ENCODE peak calls at places on chromosomes 11 and 22, in nine cellular contexts. C is tibial nerve, E is choroid plexus epithelial cell, U is lower leg skin, W is brain microvascular endothelial cell, J is fibroblast of the aortic adventitia, T is osteocyte, H is psoas muscle, S is transverse colon. Y is an unnamed sample.
A peak's percentile ranks its signal among the peaks of the same experiment; 100 is the strongest.

GRCh38 chr11:6022954-6023353 is 7.6 kb downstream of the OR56A1 start:
- DNase-seq in T (no peak), E (peak; percentile 58), J (peak; percentile 74), U (no peak), S (no peak), W (peak; percentile 3), H (no peak), C (peak; percentile 29), Y (peak; percentile 73)

GRCh38 chr11:73185680-73186293 is 32.3 kb upstream of the P2RY2 start:
- DNase-seq in S (no peak), U (no peak), J (peak; percentile 79), H (peak; percentile 63), E (peak; percentile 16), T (no peak), W (peak; percentile 42), C (no peak), Y (peak; percentile 53)

GRCh38 chr11:112968988-112969714 is 7.9 kb downstream of the NCAM1 start:
- DNase-seq in E (peak; percentile 61), C (no peak), S (no peak), U (no peak), W (peak; percentile 17), H (no peak), T (no peak), J (peak; percentile 8), Y (peak; percentile 63)

GRCh38 chr22:39463931-39464390 is 7.1 kb downstream of the MGAT3 start:
- DNase-seq in S (no peak), H (peak; percentile 77), T (no peak), C (no peak), U (no peak), E (no peak), W (no peak), J (peak; percentile 22), Y (peak; percentile 24)

GRCh38 chr11:74672332-74672955 is 58.8 kb downstream of the CHRDL2 start:
- DNase-seq in H (no peak), J (no peak), T (no peak), C (no peak), S (no peak), U (no peak), E (no peak), W (no peak), Y (no peak)

GRCh38 chr11:122717264-122717867 is 61.8 kb downstream of the UBASH3B start:
- DNase-seq in W (no peak), C (no peak), U (no peak), E (no peak), S (peak; percentile 64), J (no peak), H (no peak), T (no peak), Y (no peak)

GRCh38 chr11:130449246-130449990 is 973 bp downstream of the ADAMTS15 start:
- DNase-seq in T (no peak), S (no peak), W (no peak), E (no peak), U (no peak), J (peak; percentile 23), C (no peak), H (no peak), Y (no peak)

GRCh38 chr11:11179239-11179638 is 173.8 kb downstream of the CSNK2A3 start:
- DNase-seq in C (no peak), J (peak; percentile 70), W (peak; percentile 85), E (peak; percentile 80), H (no peak), T (no peak), U (no peak), S (no peak), Y (peak; percentile 48)

GRCh38 chr11:47466701-47467250 is 17.8 kb upstream of the RAPSN start:
- DNase-seq in H (peak; percentile 33), J (peak; percentile 65), C (no peak), E (peak; percentile 73), T (no peak), W (peak; percentile 20), S (peak; percentile 46), U (no peak), Y (peak; percentile 72)

GRCh38 chr11:15071556-15072255 is 1.7 kb upstream of the CALCB start:
- DNase-seq in S (no peak), H (no peak), W (no peak), E (no peak), T (no peak), J (no peak), C (no peak), U (no peak), Y (no peak)

GRCh38 chr22:24410110-24410856 is 17.1 kb upstream of the ADORA2A start:
- DNase-seq in U (no peak), C (no peak), J (peak; percentile 23), H (no peak), W (peak; percentile 40), T (no peak), E (peak; percentile 57), S (no peak), Y (no peak)

GRCh38 chr11:45652781-45653180 is 12.6 kb downstream of the CHST1 start:
- DNase-seq in U (no peak), J (peak; percentile 75), E (peak; percentile 47), S (no peak), C (no peak), T (peak; percentile 54), H (no peak), W (no peak), Y (peak; percentile 55)

GRCh38 chr22:36510966-36511881 is 4.4 kb upstream of the FOXRED2 start:
- DNase-seq in S (peak; percentile 34), H (no peak), C (peak; percentile 52), E (peak; percentile 76), J (peak; percentile 63), T (no peak), U (no peak), W (peak; percentile 51), Y (peak; percentile 65)

DNA sequence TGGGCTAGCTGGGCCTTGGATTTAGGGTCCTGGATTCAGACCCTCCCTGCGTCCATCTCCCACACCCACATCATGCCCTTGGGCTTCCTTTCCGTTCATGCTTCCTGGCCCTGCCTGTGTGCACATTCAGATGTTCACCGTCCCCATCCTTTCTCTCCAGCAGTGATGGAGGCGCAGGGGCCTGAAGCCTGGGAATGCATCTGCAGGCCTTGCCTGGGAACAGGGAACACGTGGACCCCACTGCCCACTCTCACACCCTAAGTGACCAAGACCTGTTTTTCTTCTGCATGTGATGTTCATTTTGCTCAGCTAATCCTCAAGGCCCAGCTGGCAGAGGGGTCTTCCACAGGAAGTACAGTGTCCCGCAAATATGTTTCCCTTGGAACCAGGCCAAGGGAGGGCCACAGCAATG is 91.6 kb upstream of the PARVA start:
- DNase-seq in J (no peak), E (peak; percentile 52), S (no peak), T (peak; percentile 75), U (peak; percentile 13), C (peak; percentile 6), W (peak; percentile 59), H (no peak), Y (no peak)
- TF ChIP-seq CTCF in J (no peak), E (no peak), S (no peak), T (no peak), U (no peak), C (no peak), W (no peak), H (no peak), Y (no peak)

GRCh38 chr11:1563149-1563638 is 8.9 kb downstream of the DUSP8 start:
- DNase-seq in U (no peak), C (no peak), E (no peak), S (no peak), H (no peak), J (no peak), T (no peak), W (no peak), Y (no peak)
- TF ChIP-seq CTCF in U (no peak), C (no peak), E (no peak), S (no peak), H (no peak), J (no peak), T (no peak), W (no peak), Y (no peak)

GRCh38 chr22:48142388-48142787 is 1379.9 kb downstream of the TBC1D22A start:
- DNase-seq in H (no peak), S (no peak), T (peak; percentile 72), W (no peak), U (no peak), E (no peak), J (no peak), C (no peak), Y (no peak)

GRCh38 chr22:48138855-48139254 is 1376.4 kb downstream of the TBC1D22A start:
- DNase-seq in H (no peak), S (no peak), T (no peak), J (no peak), U (no peak), C (no peak), W (no peak), E (no peak), Y (no peak)

GRCh38 chr22:48139776-48140175 is 1377.3 kb downstream of the TBC1D22A start:
- DNase-seq in U (no peak), C (no peak), T (no peak), H (no peak), J (no peak), W (no peak), S (no peak), E (no peak), Y (no peak)

GRCh38 chr22:48140261-48140660 is 1377.8 kb downstream of the TBC1D22A start:
- DNase-seq in T (no peak), J (no peak), E (no peak), C (no peak), W (no peak), U (no peak), H (no peak), S (no peak), Y (no peak)

DNA sequence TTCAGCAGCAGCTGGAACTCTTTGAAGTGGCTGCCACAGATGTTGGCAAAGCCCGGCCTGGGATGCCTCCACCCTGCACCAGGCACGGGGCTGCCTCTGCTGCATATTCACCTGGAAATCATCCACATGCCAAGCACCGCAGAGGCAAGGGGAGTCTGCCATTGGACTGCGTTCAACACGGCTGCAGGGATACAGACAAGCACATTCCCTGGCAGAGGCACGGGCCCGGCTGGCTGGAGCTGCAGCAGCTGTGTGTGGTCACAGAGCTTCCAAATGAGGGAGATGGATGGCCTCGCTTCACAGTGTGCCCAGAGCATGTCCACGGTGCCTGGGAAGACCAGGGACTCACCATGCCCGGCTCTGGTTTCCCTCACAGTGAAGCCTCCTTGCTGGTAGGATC is 1378.9 kb downstream of the TBC1D22A start:
- DNase-seq in C (no peak), H (no peak), W (no peak), J (no peak), E (no peak), T (peak; percentile 82), S (no peak), U (no peak), Y (no peak)
- TF ChIP-seq CTCF in C (no peak), H (no peak), W (no peak), J (no peak), E (no peak), T (no peak), S (no peak), U (no peak), Y (no peak)

DNA sequence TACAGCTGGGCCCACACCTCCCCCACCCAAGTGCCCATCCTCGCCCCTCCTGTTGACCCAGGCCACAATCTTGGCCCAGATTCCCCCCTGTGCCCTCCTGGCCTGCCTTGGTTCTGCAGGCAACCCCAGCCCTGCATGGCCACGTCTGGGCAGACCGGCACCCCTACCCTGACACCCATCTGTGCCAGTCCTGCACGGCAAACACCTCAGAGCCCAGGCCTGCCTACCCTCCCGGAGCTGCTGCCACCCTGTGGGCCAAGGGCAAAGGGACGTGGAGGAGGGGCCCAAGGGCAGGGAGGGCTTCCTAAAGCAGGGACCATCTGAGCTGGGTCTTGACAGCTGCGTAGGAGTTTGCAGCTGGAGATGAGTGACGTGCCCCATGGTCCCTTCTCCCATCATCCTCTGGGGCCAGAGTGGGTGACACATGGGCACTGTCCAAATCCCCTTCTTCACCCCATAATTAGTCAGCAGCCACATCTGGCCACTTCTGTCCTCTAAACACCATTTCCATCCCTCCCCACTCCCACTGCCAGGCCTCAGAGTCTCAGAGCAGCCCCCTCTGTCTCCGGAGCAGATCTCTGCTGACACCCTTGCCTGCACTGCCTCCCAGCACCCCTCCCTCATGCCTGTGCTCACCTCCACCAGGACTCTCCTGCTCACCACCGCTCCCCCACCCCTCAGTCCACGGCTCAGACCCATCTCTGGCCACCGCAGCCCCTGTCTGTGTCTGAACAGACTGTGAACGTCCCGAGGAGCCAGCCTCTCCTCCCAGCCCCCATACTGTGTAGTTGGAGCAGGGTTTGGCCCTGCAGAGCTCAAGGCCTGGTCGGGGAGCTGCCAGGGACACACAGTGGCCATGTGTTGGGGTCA is 35.6 kb upstream of the PPARA start:
- DNase-seq in W (no peak), H (no peak), E (no peak), J (no peak), T (no peak), U (no peak), S (no peak), C (no peak), Y (no peak)
- TF ChIP-seq CTCF in W (no peak), H (no peak), E (no peak), J (no peak), T (no peak), U (no peak), S (peak; percentile 10), C (no peak), Y (no peak)

Y was measured in fibroblast of pulmonary artery.